ENCODE peak calls at places on chromosomes 4 and X, in ten cellular contexts. H, Q, V, L, I, G, C, S, F and Y are unnamed samples.

GRCh38 chr4:60201052-60201673 is 999.0 kb upstream of the ADGRL3 start:
- DNase-seq in H (peak; percentile 52), Q (peak; percentile 69), V (no peak), L (peak; percentile 44), I (peak; percentile 74), G (peak; percentile 15), C (no peak), S (peak; percentile 71), F (no peak), Y (no peak)

GRCh38 chr4:4462970-4463369 is 76.1 kb downstream of the NSG1 start:
- DNase-seq in H (no peak), Q (peak; percentile 55), V (no peak), L (no peak), I (no peak), G (no peak), C (no peak), S (no peak), F (no peak), Y (no peak)

GRCh38 chr4:153039542-153040185 is 103.5 kb downstream of the FHDC1 start:
- DNase-seq in H (no peak), Q (no peak), V (no peak), L (no peak), I (no peak), G (no peak), C (no peak), S (no peak), F (no peak), Y (no peak)

GRCh38 chr4:100929135-100929534 is 411.3 kb upstream of the EMCN start:
- DNase-seq in H (peak; percentile 16), Q (no peak), V (no peak), L (no peak), I (no peak), G (no peak), C (no peak), S (no peak), F (no peak), Y (no peak)

GRCh38 chrX:1853447-1853846 is 238.6 kb downstream of the ASMT start:
- DNase-seq in H (no peak), Q (no peak), V (no peak), L (no peak), I (no peak), G (no peak), C (no peak), S (no peak), F (no peak), Y (no peak)

GRCh38 chrX:55801811-55802210 is 84.3 kb downstream of the RRAGB start:
- DNase-seq in H (no peak), Q (no peak), V (no peak), L (no peak), I (no peak), G (no peak), C (no peak), S (no peak), F (no peak), Y (no peak)

GRCh38 chr4:169677150-169677732 is 56.9 kb downstream of the CLCN3 start:
- DNase-seq in H (no peak), Q (no peak), V (no peak), L (no peak), I (no peak), G (no peak), C (no peak), S (peak; percentile 10), F (no peak), Y (no peak)

GRCh38 chr4:84917869-84918600 is 48.5 kb downstream of the WDFY3 start:
- DNase-seq in H (no peak), Q (no peak), V (no peak), L (no peak), I (no peak), G (no peak), C (no peak), S (peak; percentile 35), F (no peak), Y (no peak)

GRCh38 chr4:161546902-161547301 is 616.9 kb downstream of the FSTL5 start:
- DNase-seq in H (peak; percentile 9), Q (peak; percentile 4), V (no peak), L (no peak), I (no peak), G (no peak), C (no peak), S (no peak), F (no peak), Y (no peak)

GRCh38 chr4:115274545-115274944 is 161.1 kb upstream of the NDST4 start:
- DNase-seq in H (no peak), Q (no peak), V (no peak), L (no peak), I (no peak), G (peak; percentile 6), C (no peak), S (no peak), F (no peak), Y (no peak)

GRCh38 chrX:19912-20571 is 261.1 kb upstream of the PLCXD1 start:
- DNase-seq in H (no peak), Q (no peak), V (no peak), L (no peak), I (no peak), G (no peak), C (no peak), S (no peak), F (no peak), Y (no peak)

GRCh38 chrX:42804524-42804923 is 26.6 kb upstream of the PPP1R2C start:
- DNase-seq in H (no peak), Q (no peak), V (no peak), L (no peak), I (no peak), G (no peak), C (no peak), S (no peak), F (no peak), Y (no peak)

GRCh38 chr4:48370260-48371134 is 29.2 kb downstream of the SLAIN2 start:
- DNase-seq in H (no peak), Q (no peak), V (no peak), L (no peak), I (no peak), G (no peak), C (no peak), S (no peak), F (no peak), Y (no peak)

DNA sequence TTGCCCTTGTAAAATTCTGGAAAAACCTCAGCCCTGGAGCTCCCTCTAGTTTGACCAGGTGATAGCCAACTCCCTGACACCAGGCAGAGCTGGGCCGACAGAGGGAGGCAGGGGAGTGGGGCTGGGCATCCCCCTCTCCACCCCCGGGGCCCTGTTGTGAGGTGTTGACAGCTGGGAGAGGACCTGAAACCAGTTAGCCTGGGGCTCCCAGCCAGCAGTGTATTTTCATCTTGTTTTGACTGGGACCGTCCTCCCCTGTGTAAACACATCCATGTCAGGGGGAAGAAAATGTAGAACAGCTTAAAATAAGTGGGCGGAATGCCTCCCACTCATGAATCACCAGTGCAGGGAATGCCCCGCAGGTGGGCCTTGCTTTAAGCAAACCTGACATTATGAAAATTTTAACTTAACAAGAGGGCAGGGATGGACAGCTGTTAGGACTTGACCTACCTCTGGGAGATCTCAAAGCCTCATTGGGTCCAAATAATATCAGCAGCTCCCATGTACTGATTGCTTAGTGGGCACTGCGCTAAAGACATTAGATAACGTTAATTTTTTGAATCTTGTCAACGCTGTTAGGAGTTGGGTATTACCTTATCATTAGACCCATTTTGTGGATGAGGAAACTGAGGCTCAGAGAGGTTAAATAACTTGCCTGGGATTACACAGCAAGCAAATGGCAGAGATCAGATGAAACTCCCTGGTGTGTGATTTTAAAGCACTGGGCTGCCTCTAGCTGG is 45.9 kb downstream of the TSC22D3 start:
- DNase-seq in H (no peak), Q (peak; percentile 59), V (no peak), L (no peak), I (no peak), G (no peak), C (no peak), S (peak; percentile 57), F (no peak), Y (no peak)
- TF ChIP-seq CTCF in H (no peak), Q (peak; percentile 26), V (no peak), L (no peak), I (no peak), G (no peak), C (no peak), S (no peak), F (no peak), Y (no peak)

GRCh38 chrX:68498044-68498507 is 775 bp upstream of the YIPF6 start:
- DNase-seq in H (peak; percentile 8), Q (peak; percentile 41), V (no peak), L (no peak), I (no peak), G (no peak), C (no peak), S (no peak), F (no peak), Y (no peak)
- TF ChIP-seq CTCF in H (no peak), Q (peak; percentile 34), V (no peak), L (no peak), I (peak; percentile 25), G (no peak), C (peak; percentile 7), S (peak; percentile 6), F (no peak), Y (no peak)

GRCh38 chr4:158667651-158668198 is 4.0 kb downstream of the C4orf46 start:
- DNase-seq in H (peak; percentile 12), Q (peak; percentile 53), V (no peak), L (no peak), I (peak; percentile 16), G (peak; percentile 28), C (no peak), S (peak; percentile 15), F (no peak), Y (no peak)
- TF ChIP-seq CTCF in H (peak; percentile 49), Q (peak; percentile 71), V (peak; percentile 68), L (peak; percentile 21), I (peak; percentile 70), G (no peak), C (peak; percentile 52), S (peak; percentile 54), F (no peak), Y (peak; percentile 77)

GRCh38 chr4:92122911-92123310 is 180.9 kb upstream of the GRID2 start:
- DNase-seq in H (no peak), Q (no peak), V (no peak), L (no peak), I (no peak), G (no peak), C (no peak), S (no peak), F (no peak), Y (no peak)

DNA sequence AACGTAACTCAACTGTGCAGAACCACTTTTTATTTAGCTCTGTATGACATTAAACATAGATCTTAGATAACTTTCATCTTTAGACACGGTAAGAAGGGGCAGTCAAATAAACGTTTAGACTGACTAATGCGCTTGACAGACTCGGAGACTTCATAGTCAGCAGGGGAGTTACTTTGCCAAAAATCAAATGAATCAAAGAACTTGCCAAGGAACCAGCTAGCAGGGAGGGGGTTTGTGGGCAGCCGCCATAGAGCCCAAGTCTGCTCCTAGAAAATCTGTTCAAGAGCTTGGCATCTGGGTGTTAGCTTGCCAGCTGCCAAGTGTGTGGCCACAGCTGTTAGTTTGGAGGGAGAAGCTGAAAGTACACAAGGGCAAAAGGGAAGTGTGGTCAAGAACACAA is 182.7 kb upstream of the GRID2 start:
- DNase-seq in H (no peak), Q (no peak), V (no peak), L (no peak), I (no peak), G (no peak), C (no peak), S (no peak), F (no peak), Y (no peak)
- TF ChIP-seq CTCF in H (no peak), Q (no peak), V (no peak), L (no peak), I (no peak), G (no peak), C (no peak), S (no peak), F (no peak), Y (no peak)

GRCh38 chr4:5824635-5825034 is 68.3 kb downstream of the CRMP1 start:
- DNase-seq in H (peak; percentile 59), Q (peak; percentile 71), V (no peak), L (no peak), I (peak; percentile 21), G (peak; percentile 47), C (no peak), S (peak; percentile 65), F (no peak), Y (no peak)
- TF ChIP-seq CTCF in H (peak; percentile 64), Q (peak; percentile 80), V (no peak), L (no peak), I (peak; percentile 61), G (peak; percentile 61), C (peak; percentile 52), S (peak; percentile 66), F (no peak), Y (peak; percentile 24)